ENCODE peak calls at places on chromosomes 1 and 21, in seven cellular contexts. One of them, this sample, is unnamed.

GRCh38 chr1:162609306-162609705 is 23.0 kb upstream of the DDR2 start:
- DNase-seq in stimulated activated CD4-positive, alpha-beta T cell treated with anti-CD3 and anti-CD28 coated beads, Interleukin-1b, Interleukin-23, amount 100 ng/mL, for 1 hour: no peak
- DNase-seq in NCI-H524 treated with DMSO at 0.1 percent for 48 hours: no peak
- DNase-seq in sigmoid colon: no peak
- DNase-seq in NCI-H1105 treated with DMSO at 0.1 percent for 48 hours: no peak
- DNase-seq in left cardiac atrium: no peak
- DNase-seq in RCC 7860: no peak
- DNase-seq in this sample: no peak

GRCh38 chr1:115302390-115302961 is 35.6 kb downstream of the NGF start:
- DNase-seq in stimulated activated CD4-positive, alpha-beta T cell treated with anti-CD3 and anti-CD28 coated beads, Interleukin-1b, Interleukin-23, amount 100 ng/mL, for 1 hour: no peak
- DNase-seq in NCI-H1105 treated with DMSO at 0.1 percent for 48 hours: no peak
- DNase-seq in left cardiac atrium: peak; percentile 37
- DNase-seq in NCI-H524 treated with DMSO at 0.1 percent for 48 hours: no peak
- DNase-seq in RCC 7860: peak; percentile 84
- DNase-seq in sigmoid colon: no peak
- DNase-seq in this sample: no peak

GRCh38 chr1:45018599-45019230 is 6.7 kb downstream of the UROD start:
- DNase-seq in sigmoid colon: no peak
- DNase-seq in NCI-H1105 treated with DMSO at 0.1 percent for 48 hours: peak; percentile 79
- DNase-seq in NCI-H524 treated with DMSO at 0.1 percent for 48 hours: no peak
- DNase-seq in RCC 7860: peak; percentile 38
- DNase-seq in stimulated activated CD4-positive, alpha-beta T cell treated with anti-CD3 and anti-CD28 coated beads, Interleukin-1b, Interleukin-23, amount 100 ng/mL, for 1 hour: peak; percentile 34
- DNase-seq in left cardiac atrium: peak; percentile 43
- DNase-seq in this sample: no peak

GRCh38 chr1:43156026-43156425 is 16.1 kb downstream of the EBNA1BP2 start:
- DNase-seq in left cardiac atrium: no peak
- DNase-seq in sigmoid colon: no peak
- DNase-seq in NCI-H1105 treated with DMSO at 0.1 percent for 48 hours: no peak
- DNase-seq in stimulated activated CD4-positive, alpha-beta T cell treated with anti-CD3 and anti-CD28 coated beads, Interleukin-1b, Interleukin-23, amount 100 ng/mL, for 1 hour: no peak
- DNase-seq in RCC 7860: no peak
- DNase-seq in NCI-H524 treated with DMSO at 0.1 percent for 48 hours: no peak
- DNase-seq in this sample: no peak

GRCh38 chr1:85573348-85573747 is 7.2 kb upstream of the CCN1 start:
- DNase-seq in sigmoid colon: no peak
- DNase-seq in RCC 7860: no peak
- DNase-seq in stimulated activated CD4-positive, alpha-beta T cell treated with anti-CD3 and anti-CD28 coated beads, Interleukin-1b, Interleukin-23, amount 100 ng/mL, for 1 hour: no peak
- DNase-seq in NCI-H1105 treated with DMSO at 0.1 percent for 48 hours: no peak
- DNase-seq in left cardiac atrium: no peak
- DNase-seq in NCI-H524 treated with DMSO at 0.1 percent for 48 hours: no peak
- DNase-seq in this sample: no peak

GRCh38 chr1:41695118-41695517 is 210.6 kb upstream of the EDN2 start:
- DNase-seq in NCI-H1105 treated with DMSO at 0.1 percent for 48 hours: peak; percentile 16
- DNase-seq in stimulated activated CD4-positive, alpha-beta T cell treated with anti-CD3 and anti-CD28 coated beads, Interleukin-1b, Interleukin-23, amount 100 ng/mL, for 1 hour: no peak
- DNase-seq in left cardiac atrium: peak; percentile 75
- DNase-seq in RCC 7860: no peak
- DNase-seq in NCI-H524 treated with DMSO at 0.1 percent for 48 hours: no peak
- DNase-seq in sigmoid colon: no peak
- DNase-seq in this sample: no peak

GRCh38 chr1:178870944-178871343 is at the start of gene ANGPTL1:
- DNase-seq in stimulated activated CD4-positive, alpha-beta T cell treated with anti-CD3 and anti-CD28 coated beads, Interleukin-1b, Interleukin-23, amount 100 ng/mL, for 1 hour: no peak
- DNase-seq in NCI-H1105 treated with DMSO at 0.1 percent for 48 hours: no peak
- DNase-seq in NCI-H524 treated with DMSO at 0.1 percent for 48 hours: no peak
- DNase-seq in left cardiac atrium: no peak
- DNase-seq in RCC 7860: no peak
- DNase-seq in sigmoid colon: no peak
- DNase-seq in this sample: no peak

GRCh38 chr21:41631564-41632461 is 123.9 kb upstream of the TMPRSS2 start:
- DNase-seq in stimulated activated CD4-positive, alpha-beta T cell treated with anti-CD3 and anti-CD28 coated beads, Interleukin-1b, Interleukin-23, amount 100 ng/mL, for 1 hour: no peak
- DNase-seq in NCI-H1105 treated with DMSO at 0.1 percent for 48 hours: peak; percentile 75
- DNase-seq in RCC 7860: peak; percentile 79
- DNase-seq in NCI-H524 treated with DMSO at 0.1 percent for 48 hours: no peak
- DNase-seq in left cardiac atrium: no peak
- DNase-seq in sigmoid colon: no peak
- DNase-seq in this sample: no peak

GRCh38 chr1:181910905-181911304 is 150.6 kb downstream of the ZNF648 start:
- DNase-seq in NCI-H1105 treated with DMSO at 0.1 percent for 48 hours: no peak
- DNase-seq in NCI-H524 treated with DMSO at 0.1 percent for 48 hours: no peak
- DNase-seq in RCC 7860: no peak
- DNase-seq in stimulated activated CD4-positive, alpha-beta T cell treated with anti-CD3 and anti-CD28 coated beads, Interleukin-1b, Interleukin-23, amount 100 ng/mL, for 1 hour: no peak
- DNase-seq in sigmoid colon: no peak
- DNase-seq in left cardiac atrium: no peak
- DNase-seq in this sample: no peak

GRCh38 chr1:1907098-1907736 is 7.8 kb upstream of the CALML6 start:
- DNase-seq in NCI-H524 treated with DMSO at 0.1 percent for 48 hours: no peak
- DNase-seq in sigmoid colon: no peak
- DNase-seq in RCC 7860: no peak
- DNase-seq in left cardiac atrium: no peak
- DNase-seq in NCI-H1105 treated with DMSO at 0.1 percent for 48 hours: no peak
- DNase-seq in stimulated activated CD4-positive, alpha-beta T cell treated with anti-CD3 and anti-CD28 coated beads, Interleukin-1b, Interleukin-23, amount 100 ng/mL, for 1 hour: no peak
- DNase-seq in this sample: no peak

GRCh38 chr1:40757084-40757483 is 26.5 kb upstream of the KCNQ4 start:
- DNase-seq in sigmoid colon: no peak
- DNase-seq in RCC 7860: no peak
- DNase-seq in stimulated activated CD4-positive, alpha-beta T cell treated with anti-CD3 and anti-CD28 coated beads, Interleukin-1b, Interleukin-23, amount 100 ng/mL, for 1 hour: no peak
- DNase-seq in left cardiac atrium: no peak
- DNase-seq in NCI-H524 treated with DMSO at 0.1 percent for 48 hours: no peak
- DNase-seq in NCI-H1105 treated with DMSO at 0.1 percent for 48 hours: no peak
- DNase-seq in this sample: no peak

GRCh38 chr21:44986471-44987291 is 46.9 kb downstream of the SLX9 start:
- DNase-seq in NCI-H524 treated with DMSO at 0.1 percent for 48 hours: no peak
- DNase-seq in left cardiac atrium: peak; percentile 22
- DNase-seq in stimulated activated CD4-positive, alpha-beta T cell treated with anti-CD3 and anti-CD28 coated beads, Interleukin-1b, Interleukin-23, amount 100 ng/mL, for 1 hour: no peak
- DNase-seq in sigmoid colon: peak; percentile 64
- DNase-seq in NCI-H1105 treated with DMSO at 0.1 percent for 48 hours: no peak
- DNase-seq in RCC 7860: no peak
- DNase-seq in this sample: no peak

GRCh38 chr1:224358288-224358687 is 1.6 kb downstream of the CNIH4 start:
- DNase-seq in NCI-H1105 treated with DMSO at 0.1 percent for 48 hours: no peak
- DNase-seq in stimulated activated CD4-positive, alpha-beta T cell treated with anti-CD3 and anti-CD28 coated beads, Interleukin-1b, Interleukin-23, amount 100 ng/mL, for 1 hour: no peak
- DNase-seq in RCC 7860: no peak
- DNase-seq in sigmoid colon: no peak
- DNase-seq in NCI-H524 treated with DMSO at 0.1 percent for 48 hours: no peak
- DNase-seq in left cardiac atrium: no peak
- DNase-seq in this sample: no peak

GRCh38 chr1:174103766-174104165 is 55.6 kb upstream of the RABGAP1L start:
- DNase-seq in RCC 7860: no peak
- DNase-seq in stimulated activated CD4-positive, alpha-beta T cell treated with anti-CD3 and anti-CD28 coated beads, Interleukin-1b, Interleukin-23, amount 100 ng/mL, for 1 hour: no peak
- DNase-seq in NCI-H1105 treated with DMSO at 0.1 percent for 48 hours: no peak
- DNase-seq in left cardiac atrium: no peak
- DNase-seq in sigmoid colon: no peak
- DNase-seq in NCI-H524 treated with DMSO at 0.1 percent for 48 hours: no peak
- DNase-seq in this sample: no peak

GRCh38 chr1:153987621-153988020 is 1.5 kb upstream of the RAB13 start:
- DNase-seq in sigmoid colon: no peak
- DNase-seq in NCI-H1105 treated with DMSO at 0.1 percent for 48 hours: no peak
- DNase-seq in NCI-H524 treated with DMSO at 0.1 percent for 48 hours: no peak
- DNase-seq in stimulated activated CD4-positive, alpha-beta T cell treated with anti-CD3 and anti-CD28 coated beads, Interleukin-1b, Interleukin-23, amount 100 ng/mL, for 1 hour: no peak
- DNase-seq in RCC 7860: no peak
- DNase-seq in left cardiac atrium: no peak
- DNase-seq in this sample: no peak

GRCh38 chr21:42433946-42434551 is 30.3 kb downstream of the UBASH3A start:
- DNase-seq in RCC 7860: no peak
- DNase-seq in sigmoid colon: no peak
- DNase-seq in NCI-H1105 treated with DMSO at 0.1 percent for 48 hours: no peak
- DNase-seq in left cardiac atrium: no peak
- DNase-seq in stimulated activated CD4-positive, alpha-beta T cell treated with anti-CD3 and anti-CD28 coated beads, Interleukin-1b, Interleukin-23, amount 100 ng/mL, for 1 hour: no peak
- DNase-seq in NCI-H524 treated with DMSO at 0.1 percent for 48 hours: no peak
- DNase-seq in this sample: no peak

GRCh38 chr1:223717695-223718363 is 5.5 kb downstream of the CAPN2 start:
- DNase-seq in NCI-H1105 treated with DMSO at 0.1 percent for 48 hours: no peak
- DNase-seq in left cardiac atrium: no peak
- DNase-seq in NCI-H524 treated with DMSO at 0.1 percent for 48 hours: no peak
- DNase-seq in sigmoid colon: no peak
- DNase-seq in RCC 7860: peak; percentile 68
- DNase-seq in stimulated activated CD4-positive, alpha-beta T cell treated with anti-CD3 and anti-CD28 coated beads, Interleukin-1b, Interleukin-23, amount 100 ng/mL, for 1 hour: no peak
- DNase-seq in this sample: no peak

GRCh38 chr1:109630081-109630880 is 10.6 kb downstream of the AMPD2 start:
- DNase-seq in RCC 7860: no peak
- DNase-seq in NCI-H1105 treated with DMSO at 0.1 percent for 48 hours: no peak
- DNase-seq in NCI-H524 treated with DMSO at 0.1 percent for 48 hours: no peak
- DNase-seq in sigmoid colon: no peak
- DNase-seq in stimulated activated CD4-positive, alpha-beta T cell treated with anti-CD3 and anti-CD28 coated beads, Interleukin-1b, Interleukin-23, amount 100 ng/mL, for 1 hour: peak; percentile 23
- DNase-seq in left cardiac atrium: peak; percentile 29
- DNase-seq in this sample: no peak

GRCh38 chr21:37462087-37462861 is 95.7 kb downstream of the DYRK1A start:
- DNase-seq in NCI-H1105 treated with DMSO at 0.1 percent for 48 hours: no peak
- DNase-seq in left cardiac atrium: no peak
- DNase-seq in RCC 7860: no peak
- DNase-seq in stimulated activated CD4-positive, alpha-beta T cell treated with anti-CD3 and anti-CD28 coated beads, Interleukin-1b, Interleukin-23, amount 100 ng/mL, for 1 hour: no peak
- DNase-seq in sigmoid colon: no peak
- DNase-seq in NCI-H524 treated with DMSO at 0.1 percent for 48 hours: no peak
- DNase-seq in this sample: no peak

GRCh38 chr1:26862781-26863676 is at the start of gene SFN:
- DNase-seq in RCC 7860: peak; percentile 75
- DNase-seq in sigmoid colon: no peak
- DNase-seq in left cardiac atrium: peak; percentile 25
- DNase-seq in stimulated activated CD4-positive, alpha-beta T cell treated with anti-CD3 and anti-CD28 coated beads, Interleukin-1b, Interleukin-23, amount 100 ng/mL, for 1 hour: no peak
- DNase-seq in NCI-H524 treated with DMSO at 0.1 percent for 48 hours: no peak
- DNase-seq in NCI-H1105 treated with DMSO at 0.1 percent for 48 hours: peak; percentile 64
- DNase-seq in this sample: no peak